ENCODE peak calls at places on chromosomes 2 and 18, in five cellular contexts. C is fibroblast of mammary gland, L is tibial nerve, N is bronchial epithelial cell, R is fibroblast of pulmonary artery. F is an unnamed sample.

GRCh38 chr2:226424971-226425370 is 374.6 kb downstream of the IRS1 start:
- DNase-seq in C (no peak), L (no peak), N (peak; percentile 75), R (no peak), F (no peak)

GRCh38 chr2:86039963-86040655 is 65.6 kb downstream of the POLR1A start:
- DNase-seq in C (no peak), L (no peak), N (no peak), R (no peak), F (no peak)

GRCh38 chr2:126657636-126658315 is 1.8 kb downstream of the GYPC start:
- DNase-seq in C (peak; percentile 99), L (peak; percentile 63), N (peak; percentile 5), R (peak; percentile 98), F (peak; percentile 97)

GRCh38 chr2:31785876-31786275 is 205.1 kb upstream of the SRD5A2 start:
- DNase-seq in C (no peak), L (no peak), N (no peak), R (no peak), F (no peak)

GRCh38 chr2:43358688-43359201 is 132.3 kb upstream of the ZFP36L2 start:
- DNase-seq in C (no peak), L (no peak), N (no peak), R (no peak), F (no peak)

GRCh38 chr2:175431054-175431780 is 249.7 kb upstream of the ATP5MC3 start:
- DNase-seq in C (no peak), L (no peak), N (peak; percentile 10), R (no peak), F (no peak)

GRCh38 chr2:133026536-133027177 is 356.7 kb upstream of the LYPD1 start:
- DNase-seq in C (no peak), L (no peak), N (peak; percentile 13), R (peak; percentile 11), F (no peak)

GRCh38 chr18:48799724-48800315 is 150.9 kb downstream of the SMAD7 start:
- DNase-seq in C (no peak), L (no peak), N (no peak), R (no peak), F (no peak)

GRCh38 chr2:118643286-118643685 is 204.2 kb downstream of the EN1 start:
- DNase-seq in C (peak; percentile 35), L (no peak), N (no peak), R (no peak), F (no peak)

GRCh38 chr2:97792416-97792815 is 79.0 kb downstream of the ZAP70 start:
- DNase-seq in C (no peak), L (no peak), N (no peak), R (no peak), F (no peak)

GRCh38 chr2:191051825-191052778 is 38.1 kb upstream of the STAT1 start:
- DNase-seq in C (peak; percentile 79), L (peak; percentile 57), N (peak; percentile 58), R (peak; percentile 79), F (peak; percentile 66)

GRCh38 chr2:17068016-17068415 is 402.4 kb upstream of the CYRIA start:
- DNase-seq in C (no peak), L (no peak), N (no peak), R (no peak), F (no peak)

GRCh38 chr2:17070711-17071110 is 405.1 kb upstream of the CYRIA start:
- DNase-seq in C (no peak), L (no peak), N (no peak), R (no peak), F (no peak)

GRCh38 chr2:17069564-17069963 is 403.9 kb upstream of the CYRIA start:
- DNase-seq in C (no peak), L (no peak), N (no peak), R (no peak), F (no peak)

DNA sequence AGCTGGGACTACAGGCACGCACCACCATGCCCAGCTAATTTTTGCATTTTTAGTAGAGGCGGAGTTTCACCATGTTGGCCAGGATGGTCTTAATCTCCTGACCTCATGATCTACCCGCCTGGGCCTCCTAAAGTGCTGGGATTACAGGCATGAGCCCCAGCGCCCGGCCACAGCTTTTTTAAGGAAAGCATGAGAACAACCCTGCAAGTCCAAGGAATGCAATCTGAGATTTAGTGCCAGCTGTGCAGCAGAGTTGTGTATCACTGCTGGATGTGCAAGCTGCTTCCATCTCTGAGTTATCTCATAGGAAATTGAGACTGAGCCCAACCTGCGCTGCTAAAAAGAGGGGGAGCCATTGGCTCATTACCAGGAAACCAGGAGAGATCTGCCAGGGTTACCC is 399.9 kb upstream of the CYRIA start:
- DNase-seq in C (no peak), L (no peak), N (no peak), R (no peak), F (no peak)
- TF ChIP-seq CTCF in C (no peak), L (no peak), N (no peak), R (no peak), F (no peak)

GRCh38 chr18:31506024-31506742 is 8.2 kb downstream of the DSG2 start:
- DNase-seq in C (peak; percentile 52), L (no peak), N (peak; percentile 41), R (peak; percentile 66), F (no peak)
- TF ChIP-seq CTCF in C (peak; percentile 43), L (no peak), N (peak; percentile 21), R (peak; percentile 50), F (no peak)

DNA sequence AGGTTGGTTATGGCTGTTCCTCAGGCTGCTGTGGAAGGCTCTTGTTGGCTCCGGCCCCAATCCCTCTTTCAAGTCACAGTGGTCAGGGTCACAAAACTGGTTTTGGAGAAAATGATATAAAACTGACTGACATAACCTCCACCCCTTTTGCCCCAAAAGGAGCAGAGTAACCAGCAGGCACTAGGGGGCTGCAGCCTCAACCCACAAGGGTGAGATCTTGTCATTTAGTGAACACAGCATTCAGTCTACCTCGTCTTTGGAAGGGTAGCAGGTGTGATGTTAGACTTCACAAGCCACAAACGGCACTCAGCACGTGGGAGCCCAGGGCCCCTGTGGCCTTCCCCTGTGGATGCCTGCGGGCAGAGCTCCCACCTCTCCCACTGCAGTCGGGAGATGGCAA is 372.1 kb upstream of the MYT1L start:
- DNase-seq in C (no peak), L (no peak), N (no peak), R (no peak), F (no peak)
- TF ChIP-seq CTCF in C (no peak), L (no peak), N (no peak), R (no peak), F (no peak)

GRCh38 chr2:36528761-36529392 is 69.1 kb downstream of the FEZ2 start:
- DNase-seq in C (no peak), L (no peak), N (no peak), R (no peak), F (no peak)
- TF ChIP-seq CTCF in C (no peak), L (no peak), N (no peak), R (no peak), F (peak; percentile 41)